ENCODE peak calls at places on chromosomes 7 and 10, in seven cellular contexts. J is hepatocyte, H is mesenchymal stem cell, L is ovary, C is fibroblast of lung, K is Caco-2, D is pancreas. V is an unnamed sample. For H3K4me1, H3K27me3 and H3K36me3, the result is how much of the 10 kb centered on the place peaks cover.

GRCh38 chr10:52951819-52952218 is 179.2 kb upstream of the MBL2 start:
- DNase-seq in J (peak), H (peak), L (peak), C (peak), K (peak), D (peak), V (no peak)

GRCh38 chr7:49023345-49024330 is 99.3 kb downstream of the CDC14C start:
- DNase-seq in J (no peak), H (no peak), L (no peak), C (peak), K (no peak), D (no peak), V (no peak)

GRCh38 chr7:112538859-112539258 is 58.1 kb downstream of the LSMEM1 start:
- DNase-seq in J (no peak), H (no peak), L (no peak), C (no peak), K (no peak), D (no peak), V (no peak)

GRCh38 chr10:96606216-96606615 is 19.4 kb upstream of the TM9SF3 start:
- DNase-seq in J (peak), H (no peak), L (no peak), C (peak), K (peak), D (no peak), V (no peak)

GRCh38 chr10:82361317-82361716 is 486.3 kb downstream of the NRG3 start:
- DNase-seq in J (no peak), H (no peak), L (no peak), C (no peak), K (no peak), D (no peak), V (no peak)

GRCh38 chr10:127948791-127949190 is 41.9 kb downstream of the PTPRE start:
- DNase-seq in J (no peak), H (no peak), L (no peak), C (no peak), K (no peak), D (no peak), V (no peak)

GRCh38 chr10:105986896-105987638 is 1177.4 kb downstream of the SORCS1 start:
- DNase-seq in J (no peak), H (no peak), L (no peak), C (no peak), K (no peak), D (no peak), V (no peak)

GRCh38 chr10:132607491-132607890 is 69.9 kb downstream of the INPP5A start:
- DNase-seq in J (no peak), H (no peak), L (no peak), C (no peak), K (no peak), D (peak), V (no peak)

GRCh38 chr10:4395731-4396130 is 430.3 kb upstream of the AKR1E2 start:
- DNase-seq in J (no peak), H (no peak), L (no peak), C (no peak), K (no peak), D (no peak), V (no peak)

GRCh38 chr10:118568327-118568848 is 27.1 kb downstream of the PRLHR start:
- DNase-seq in J (peak), H (peak), L (peak), C (peak), K (peak), D (no peak), V (no peak)

GRCh38 chr7:4434306-4434705 is 247.8 kb upstream of the FOXK1 start:
- DNase-seq in J (no peak), H (no peak), L (no peak), C (no peak), K (no peak), D (no peak), V (no peak)

GRCh38 chr10:106565546-106565945 is 599.0 kb downstream of the SORCS1 start:
- DNase-seq in J (no peak), H (peak), L (no peak), C (peak), K (no peak), D (no peak), V (no peak)

GRCh38 chr10:109979215-109979614 is 28.6 kb upstream of the ADD3 start:
- DNase-seq in J (no peak), H (no peak), L (no peak), C (no peak), K (no peak), D (no peak), V (no peak)

GRCh38 chr7:98294326-98294725 is 12.8 kb downstream of the BRI3 start:
- DNase-seq in J (no peak), H (no peak), L (no peak), C (no peak), K (no peak), D (no peak), V (peak)

GRCh38 chr7:23353172-23353571 is 54.0 kb downstream of the MALSU1 start:
- DNase-seq in J (no peak), H (no peak), L (no peak), C (peak), K (no peak), D (no peak), V (no peak)

GRCh38 chr7:38561166-38561565 is 70.0 kb downstream of the AMPH start:
- DNase-seq in J (no peak), H (no peak), L (no peak), C (peak), K (no peak), D (no peak), V (no peak)

GRCh38 chr7:44973610-44974401 is 5.0 kb downstream of the MYO1G start:
- DNase-seq in J (peak), H (peak), L (no peak), C (no peak), K (peak), D (peak), V (no peak)

GRCh38 chr7:116271980-116272886 is 61.9 kb downstream of the TES start:
- DNase-seq in J (peak), H (peak), L (no peak), C (peak), K (no peak), D (no peak), V (peak)

GRCh38 chr7:139573871-139574270 is 50.4 kb downstream of the CLEC2L start:
- DNase-seq in J (no peak), H (no peak), L (no peak), C (no peak), K (no peak), D (no peak), V (no peak)

GRCh38 chr7:17274551-17275245 is 23.8 kb upstream of the AHR start:
- DNase-seq in J (no peak), H (peak), L (no peak), C (peak), K (no peak), D (no peak), V (no peak)

GRCh38 chr7:19397917-19398316 is 252.7 kb upstream of the FERD3L start:
- DNase-seq in J (no peak), H (no peak), L (no peak), C (peak), K (no peak), D (no peak), V (no peak)

GRCh38 chr7:142420554-142421362 is 162.9 kb upstream of the PRSS58 start:
- DNase-seq in J (peak), H (peak), L (no peak), C (peak), K (peak), D (no peak), V (no peak)

GRCh38 chr7:105098863-105099515 is 85.0 kb downstream of the KMT2E start:
- DNase-seq in J (no peak), H (no peak), L (no peak), C (peak), K (no peak), D (no peak), V (no peak)

GRCh38 chr7:142770720-142771352 is at the start of gene PRSS2:
- DNase-seq in J (peak), H (no peak), L (no peak), C (no peak), K (peak), D (peak), V (no peak)

GRCh38 chr10:48885376-48885775 is 54.3 kb downstream of the LRRC18 start:
- DNase-seq in J (peak), H (no peak), L (no peak), C (peak), K (peak), D (no peak), V (no peak)

GRCh38 chr10:43322321-43322720 is 49.1 kb upstream of the FXYD4 start:
- DNase-seq in J (no peak), H (no peak), L (no peak), C (no peak), K (no peak), D (peak), V (no peak)

DNA sequence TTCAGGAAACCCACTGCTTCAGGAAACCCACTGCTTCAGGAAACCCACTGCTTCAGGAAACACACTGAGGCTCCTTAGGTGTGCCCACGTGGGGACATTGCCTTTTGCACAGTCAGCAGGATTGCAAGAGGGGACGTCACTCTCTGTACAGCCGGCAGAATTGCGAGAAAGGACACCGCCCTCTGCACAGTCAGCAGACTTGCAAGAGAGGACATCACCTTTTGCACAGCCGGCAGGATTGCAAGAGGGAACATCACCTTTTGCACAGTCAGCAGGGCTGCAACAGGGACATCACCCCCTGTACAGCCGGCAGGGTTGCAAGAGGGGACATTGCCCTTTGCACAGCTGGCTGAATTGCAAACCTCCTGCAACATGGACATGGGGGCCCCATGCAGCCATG is 407.6 kb downstream of the GLRX3 start:
- DNase-seq in J (no peak), H (no peak), L (no peak), C (no peak), K (no peak), D (no peak), V (no peak)
- H3K4me1 ChIP-seq in J (under half), H (under half), L (under half), C (under half), K (under half), D (under half), V (under half)

GRCh38 chr10:100717166-100717565 is 28.2 kb upstream of the PAX2 start:
- DNase-seq in J (no peak), H (no peak), L (no peak), C (no peak), K (no peak), D (no peak), V (no peak)

GRCh38 chr10:100714566-100714950 is 30.8 kb upstream of the PAX2 start:
- DNase-seq in J (no peak), H (no peak), L (no peak), C (no peak), K (no peak), D (no peak), V (no peak)

GRCh38 chr10:100713859-100714565 is 31.4 kb upstream of the PAX2 start:
- DNase-seq in J (no peak), H (no peak), L (no peak), C (no peak), K (no peak), D (no peak), V (no peak)

GRCh38 chr10:100715101-100715444 is 30.3 kb upstream of the PAX2 start:
- DNase-seq in J (no peak), H (no peak), L (no peak), C (no peak), K (no peak), D (no peak), V (no peak)

DNA sequence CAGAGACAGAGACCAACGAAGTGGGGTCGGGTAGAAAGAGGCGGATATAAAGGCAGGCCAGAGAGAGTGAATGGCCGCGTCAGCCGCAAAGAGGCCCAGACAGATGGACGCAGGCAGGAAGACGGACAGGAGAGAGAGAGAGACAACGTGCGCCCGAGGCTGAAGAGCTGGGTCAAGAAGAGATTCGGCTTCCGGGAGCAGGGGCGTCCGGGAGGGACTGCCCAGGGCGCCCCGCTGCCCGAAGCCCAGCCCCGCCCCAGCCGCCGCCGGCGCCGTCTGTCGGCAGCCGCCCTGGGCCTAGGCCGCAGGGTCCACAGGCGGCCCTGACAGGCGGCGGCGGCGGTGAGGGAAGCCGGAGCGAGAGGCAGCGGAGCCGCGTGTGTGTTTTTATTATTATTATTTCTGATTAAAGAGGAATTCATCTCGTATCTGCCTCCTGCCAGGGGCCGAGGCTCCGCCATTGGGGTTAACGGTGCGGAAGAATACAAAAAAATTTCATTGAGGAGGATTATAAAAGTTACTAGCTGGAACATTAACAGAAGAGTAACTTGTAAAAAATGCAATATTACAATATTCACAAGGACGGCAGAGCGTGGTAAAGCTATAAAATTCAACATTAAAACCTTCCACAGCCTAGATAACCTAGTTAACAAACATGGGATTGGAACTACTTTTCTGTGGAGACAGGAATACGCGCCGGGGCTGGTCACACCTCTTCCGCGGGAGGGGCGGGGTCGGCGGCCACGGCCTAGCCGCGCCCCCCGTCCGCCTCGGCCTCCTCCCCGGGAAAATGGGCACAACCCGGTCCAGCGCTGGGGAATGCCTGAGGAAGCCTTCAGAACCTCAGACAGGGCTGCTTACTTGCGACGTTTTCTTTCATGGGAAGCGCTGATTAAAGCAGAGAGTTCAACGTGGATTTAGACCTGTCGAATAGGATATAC is 29.7 kb upstream of the PAX2 start:
- DNase-seq in J (no peak), H (no peak), L (no peak), C (no peak), K (no peak), D (no peak), V (no peak)
- H3K27me3 ChIP-seq in J (half or more), H (half or more), L (under half), C (under half), K (under half), D (under half), V (under half)

DNA sequence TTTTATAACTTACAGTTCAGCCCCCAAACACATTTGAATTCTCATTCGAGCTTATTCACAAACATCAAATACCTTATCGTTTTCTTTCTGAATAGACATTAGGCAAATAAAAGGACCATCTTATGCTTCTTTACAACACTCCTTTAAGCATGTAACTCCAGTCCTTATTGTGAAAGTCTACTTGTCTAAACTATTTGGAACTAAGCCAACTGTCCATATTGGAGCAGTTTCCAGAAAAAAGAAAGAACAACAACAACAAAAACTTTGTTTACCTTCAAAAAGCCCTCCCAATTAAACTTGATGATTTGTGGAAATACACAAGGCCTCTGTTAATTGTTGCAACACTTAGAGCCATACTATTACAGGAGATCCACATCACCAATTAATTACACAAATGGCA is 163.6 kb downstream of the GALNT11 start:
- DNase-seq in J (no peak), H (peak), L (no peak), C (no peak), K (no peak), D (no peak), V (no peak)
- H3K36me3 ChIP-seq in J (under half), H (under half), L (under half), C (under half), K (under half), D (under half), V (half or more)

GRCh38 chr10:62087341-62087740 is 181.3 kb downstream of the RTKN2 start:
- DNase-seq in J (no peak), H (no peak), L (no peak), C (no peak), K (no peak), D (no peak), V (no peak)
- H3K4me1 ChIP-seq in J (under half), H (under half), L (under half), C (under half), K (half or more), D (under half), V (under half)

DNA sequence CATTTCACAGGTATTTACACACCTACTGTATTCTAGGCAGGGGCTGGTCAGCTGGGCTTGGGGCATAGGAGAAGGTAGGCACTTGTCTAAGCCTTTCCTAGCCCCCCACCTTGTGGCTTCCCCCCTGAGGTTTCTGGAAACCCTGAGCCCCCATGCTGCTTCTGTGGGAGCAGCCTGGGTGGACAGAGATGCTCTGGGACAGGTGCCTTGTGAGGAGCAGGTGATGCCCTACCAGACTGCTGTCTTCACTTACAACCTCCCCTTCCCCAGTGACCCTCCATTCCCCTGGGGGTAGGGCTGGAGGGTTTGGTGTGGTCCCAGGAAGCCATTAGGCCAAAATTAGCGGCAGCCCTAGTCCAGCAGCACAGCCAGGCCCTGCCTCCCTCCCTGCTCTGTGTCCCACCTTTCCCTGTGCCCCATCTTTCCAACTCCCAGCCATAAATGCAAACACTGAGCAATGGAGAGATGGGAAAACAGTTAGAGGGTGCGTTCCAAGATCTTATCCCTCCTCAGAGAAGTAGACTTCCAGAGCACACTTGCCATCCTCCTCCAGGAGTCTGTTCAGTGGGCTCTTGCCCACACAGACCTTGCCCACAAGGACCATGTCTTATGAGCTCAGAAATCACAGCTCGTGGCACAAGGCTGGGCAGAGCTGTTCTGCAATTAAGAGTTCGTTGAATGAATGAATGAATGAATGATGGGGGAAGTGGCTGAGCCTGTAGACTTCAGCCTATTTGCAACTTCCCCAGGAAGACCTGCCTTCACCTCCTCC is 1.4 kb upstream of the FGF8 start:
- DNase-seq in J (no peak), H (no peak), L (no peak), C (no peak), K (no peak), D (no peak), V (no peak)
- H3K27me3 ChIP-seq in J (half or more), H (half or more), L (under half), C (under half), K (under half), D (under half), V (under half)

V was measured in psoas muscle.